ENCODE peak calls at places on chromosomes 12 and 14, in four cellular contexts. G is GM12878, Y is HepG2, L is H1. S is an unnamed sample.

GRCh38 chr12:10214131-10214876 is 1.6 kb downstream of the GABARAPL1 start:
- DNase-seq in G (no peak), Y (no peak), L (no peak), S (no peak)

GRCh38 chr12:39095636-39096330 is 190.4 kb upstream of the CPNE8 start:
- DNase-seq in Y (no peak), L (no peak), G (no peak), S (no peak)

GRCh38 chr12:1330475-1330827 is 263.9 kb downstream of the FBXL14 start:
- DNase-seq in Y (no peak), G (no peak), L (no peak), S (no peak)

GRCh38 chr12:15157200-15157599 is 64.0 kb downstream of the RERG start:
- DNase-seq in L (no peak), G (no peak), Y (no peak), S (no peak)

GRCh38 chr14:77988966-77989365 is 181.2 kb upstream of the NRXN3 start:
- DNase-seq in Y (peak), L (no peak), G (no peak), S (no peak)

GRCh38 chr12:19775241-19775640 is 335.9 kb downstream of the AEBP2 start:
- DNase-seq in G (no peak), Y (no peak), L (no peak), S (no peak)

GRCh38 chr14:100424504-100425453 is 101.6 kb downstream of the SLC25A47 start:
- DNase-seq in Y (no peak), L (no peak), G (no peak), S (no peak)

GRCh38 chr12:59980491-59980890 is 384.7 kb downstream of the SLC16A7 start:
- DNase-seq in Y (no peak), L (no peak), G (no peak), S (no peak)

GRCh38 chr12:39300799-39301198 is 142.1 kb downstream of the KIF21A start:
- DNase-seq in L (no peak), Y (no peak), G (no peak), S (no peak)

GRCh38 chr12:110937104-110937641 is 16.8 kb upstream of the MYL2 start:
- DNase-seq in Y (peak), G (no peak), L (peak), S (peak)

DNA sequence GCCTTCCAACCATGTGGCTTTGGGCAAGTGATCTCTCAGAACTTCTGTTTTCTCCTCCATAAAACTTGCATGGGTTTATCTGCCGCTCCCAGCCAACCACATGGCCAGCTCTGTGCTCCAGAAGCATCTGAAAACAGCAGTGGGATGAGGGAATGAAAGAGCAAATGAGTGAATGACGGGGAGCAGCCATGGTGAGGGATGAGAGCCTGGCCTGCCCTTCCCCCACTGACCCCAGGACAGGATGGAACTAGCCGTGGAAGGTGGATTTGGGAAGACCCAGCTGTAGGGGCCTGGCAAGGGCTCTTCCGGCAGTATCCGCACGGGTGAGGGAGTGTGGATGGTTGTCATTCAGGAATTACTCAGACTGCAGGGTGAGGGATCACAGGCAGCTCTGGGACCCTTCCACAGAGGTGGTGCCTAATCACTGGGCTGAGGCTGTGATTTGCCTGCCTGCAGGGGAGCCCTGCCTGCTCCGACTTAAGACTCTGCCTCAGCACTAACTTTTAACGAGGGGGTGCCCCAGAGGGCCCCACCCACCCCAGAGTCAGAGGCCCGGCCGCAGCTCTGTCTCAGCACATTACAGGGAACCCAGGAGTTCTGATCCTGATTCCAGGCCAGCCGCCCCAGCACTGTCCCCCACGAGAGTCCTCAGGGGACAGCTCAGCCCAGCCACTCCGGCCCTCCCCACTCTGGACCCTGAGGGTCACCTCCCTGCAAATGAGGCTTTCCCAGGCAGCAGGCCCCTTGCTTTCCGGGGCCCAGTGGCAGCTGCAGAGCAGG is 136.8 kb upstream of the C14orf180 start:
- DNase-seq in Y (no peak), G (no peak), L (no peak), S (no peak)
- TF ChIP-seq YY1 in Y (no peak), G (no peak), L (no peak), S (no peak)

GRCh38 chr14:90733139-90733808 is 83.0 kb downstream of the TTC7B start:
- DNase-seq in G (no peak), Y (no peak), L (no peak), S (no peak)

GRCh38 chr14:90730367-90730766 is 85.9 kb downstream of the TTC7B start:
- DNase-seq in Y (no peak), G (no peak), L (no peak), S (no peak)

GRCh38 chr14:90728951-90729350 is 87.3 kb downstream of the TTC7B start:
- DNase-seq in Y (no peak), L (no peak), G (no peak), S (no peak)

GRCh38 chr14:90732723-90733122 is 83.5 kb downstream of the TTC7B start:
- DNase-seq in Y (no peak), L (no peak), G (no peak), S (no peak)

GRCh38 chr14:90732142-90732541 is 84.1 kb downstream of the TTC7B start:
- DNase-seq in G (no peak), Y (no peak), L (no peak), S (no peak)
- TF ChIP-seq SUZ12 in G (no peak), Y (no peak), L (no peak), S (no peak)

GRCh38 chr14:101492716-101493115 is 68.6 kb upstream of the DIO3 start:
- DNase-seq in G (no peak), L (no peak), Y (no peak), S (no peak)
- H3K4me3 ChIP-seq in G (no peak), L (no peak), Y (no peak), S (no peak)

GRCh38 chr14:89308232-89308959 is 108.6 kb downstream of the FOXN3 start:
- DNase-seq in G (no peak), Y (no peak), L (no peak), S (no peak)
- TF ChIP-seq YY1 in G (no peak), Y (no peak), L (no peak), S (no peak)

GRCh38 chr12:6056406-6057211 is 67.9 kb downstream of the VWF start:
- DNase-seq in L (peak), G (no peak), Y (peak), S (peak)
- TF ChIP-seq SUZ12 in L (peak), G (no peak), Y (no peak), S (no peak)

GRCh38 chr12:92927436-92928116 is 1.5 kb downstream of the EEA1 start:
- DNase-seq in G (no peak), L (no peak), Y (peak), S (peak)
- H3K4me3 ChIP-seq in G (peak), L (peak), Y (peak), S (peak)

DNA sequence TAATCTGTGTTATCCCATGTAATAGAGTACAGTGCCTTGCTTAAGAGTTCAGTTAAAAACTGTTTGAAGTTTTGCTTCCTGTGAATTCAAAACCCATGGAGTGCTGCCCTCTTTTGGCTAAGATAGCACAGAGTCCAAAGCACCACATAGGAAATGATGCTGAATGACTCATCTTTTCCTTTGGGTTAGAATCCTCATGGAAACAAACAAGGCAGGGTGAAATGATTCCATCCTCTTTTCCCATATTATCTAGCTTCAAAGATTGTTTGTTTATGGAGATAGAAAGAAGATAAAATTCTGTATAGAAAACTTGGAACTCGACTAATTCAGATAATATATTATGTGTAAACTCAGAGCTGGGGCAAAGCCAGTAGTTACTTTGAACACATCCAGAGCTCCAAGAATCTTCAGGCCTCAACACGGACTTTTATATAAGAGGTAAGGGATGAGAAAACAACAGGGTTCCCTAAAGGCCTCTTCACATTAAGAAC is 87.4 kb downstream of the OTOGL start:
- DNase-seq in Y (peak), G (peak), L (no peak), S (peak)
- TF ChIP-seq YY1 in Y (no peak), G (no peak), L (no peak), S (no peak)

DNA sequence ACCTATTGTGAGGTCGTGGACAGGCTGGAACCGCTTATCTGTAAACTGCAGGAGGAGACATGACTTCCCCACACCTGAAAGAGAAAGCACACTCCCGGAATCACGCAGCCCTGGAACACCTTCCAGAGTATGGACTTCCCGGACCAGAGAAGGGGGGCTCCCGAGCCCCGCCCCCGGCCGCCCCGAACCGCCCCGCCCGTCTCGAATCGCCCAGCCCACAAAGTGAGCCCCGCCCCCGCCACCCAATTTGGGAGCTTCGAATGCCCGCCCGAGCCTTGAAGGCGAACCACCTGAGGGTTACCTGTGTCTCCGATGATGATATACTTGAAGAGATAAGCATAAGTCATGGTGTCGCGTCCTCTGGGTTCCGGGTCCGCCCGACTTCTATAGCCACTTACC is 234 bp downstream of the RAB2B start:
- DNase-seq in G (no peak), L (no peak), Y (peak), S (peak)
- TF ChIP-seq SUZ12 in G (no peak), L (no peak), Y (no peak), S (no peak)

GRCh38 chr12:124715121-124715990 is 147.9 kb upstream of the NCOR2 start:
- DNase-seq in G (no peak), Y (no peak), L (no peak), S (no peak)

GRCh38 chr12:124709722-124710656 is 142.6 kb upstream of the NCOR2 start:
- DNase-seq in L (no peak), G (no peak), Y (no peak), S (no peak)

GRCh38 chr12:124713041-124713435 is 145.6 kb upstream of the NCOR2 start:
- DNase-seq in Y (no peak), L (no peak), G (peak), S (no peak)

GRCh38 chr12:124716208-124717141 is 147.2 kb downstream of the SCARB1 start:
- DNase-seq in L (no peak), G (no peak), Y (no peak), S (no peak)

DNA sequence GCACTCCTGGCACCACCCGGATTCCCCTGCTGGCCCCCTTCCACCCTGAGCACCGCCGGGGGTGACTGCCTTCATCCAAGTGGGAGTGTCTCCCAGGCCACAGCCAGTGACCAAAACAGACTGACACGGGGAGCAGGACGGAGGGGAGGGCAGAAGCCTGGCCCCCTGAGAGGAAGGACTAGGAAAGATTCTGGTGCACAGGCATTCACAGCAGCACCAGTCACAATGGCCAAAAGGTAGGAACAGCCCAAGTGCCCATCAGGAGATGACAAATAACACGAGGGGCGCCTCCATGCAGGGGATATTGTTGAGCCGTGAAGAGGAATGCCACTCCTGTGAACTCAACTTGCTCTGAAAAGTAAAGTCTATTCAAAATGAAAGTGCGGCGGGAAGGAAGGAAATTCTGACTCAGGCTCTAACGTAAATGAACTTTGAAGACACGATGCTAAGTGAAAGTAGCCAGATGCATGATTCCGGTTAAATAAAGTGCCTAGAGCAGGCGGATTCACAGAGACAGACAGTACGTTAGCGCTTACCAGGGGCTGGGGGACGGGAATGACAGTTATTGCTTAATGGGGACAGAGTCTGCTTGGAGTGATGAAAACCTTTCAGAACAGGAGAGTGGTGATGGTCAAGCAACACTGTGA is 146.1 kb upstream of the NCOR2 start:
- DNase-seq in G (peak), Y (no peak), L (no peak), S (no peak)
- H3K4me3 ChIP-seq in G (peak), Y (peak), L (no peak), S (no peak)

DNA sequence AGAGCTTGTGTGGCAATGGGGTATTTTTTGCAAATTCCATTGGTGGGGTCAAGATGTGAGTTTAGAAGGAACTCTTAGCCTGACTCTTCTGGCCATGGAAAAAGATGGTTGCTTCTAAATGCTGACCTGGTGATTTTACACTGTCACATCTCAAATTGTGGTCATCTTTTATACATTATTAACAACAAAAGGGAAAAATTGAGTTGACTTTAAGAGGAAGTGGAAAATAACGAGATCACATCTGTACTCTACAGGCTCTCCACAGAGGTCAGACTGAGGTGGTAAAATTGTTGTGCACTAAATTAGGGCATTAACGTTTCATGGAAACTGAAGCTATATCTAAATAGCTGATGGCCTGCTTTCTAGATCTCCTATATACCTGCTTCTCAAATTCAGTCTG is 44.7 kb downstream of the PTPN11 start:
- DNase-seq in G (peak), L (no peak), Y (no peak), S (no peak)
- TF ChIP-seq YY1 in G (no peak), L (no peak), Y (no peak), S (no peak)

S was measured in NT2/D1.